ENCODE peak calls at places on chromosome 15, in four cellular contexts. One of them, this sample, is unnamed.

GRCh38 chr15:38202356-38202755 is 50.3 kb upstream of the SPRED1 start:
- DNase-seq in HFF-Myc: no peak
- DNase-seq in activated T-helper 1 cell treated with anti-CD3 and anti-CD28 coated beads, Interleukin-12 subunit alpha, Interleukin-12 subunit beta, Interleukin-2, Interleukin-4 antibody, amounts not matched to agents 30 ng/mL and 10 ng/mL and 1 ng/mL, durations not matched to agents 14 hours and 24 hours and 36 hours: no peak
- DNase-seq in left cardiac atrium: no peak
- DNase-seq in this sample: peak

GRCh38 chr15:88842156-88842555 is 38.9 kb downstream of the ACAN start:
- DNase-seq in left cardiac atrium: no peak
- DNase-seq in activated T-helper 1 cell treated with anti-CD3 and anti-CD28 coated beads, Interleukin-12 subunit alpha, Interleukin-12 subunit beta, Interleukin-2, Interleukin-4 antibody, amounts not matched to agents 30 ng/mL and 10 ng/mL and 1 ng/mL, durations not matched to agents 14 hours and 24 hours and 36 hours: no peak
- DNase-seq in HFF-Myc: no peak
- DNase-seq in this sample: no peak

GRCh38 chr15:89912145-89912673 is 543 bp downstream of the ARPIN start:
- DNase-seq in HFF-Myc: no peak
- DNase-seq in left cardiac atrium: peak
- DNase-seq in activated T-helper 1 cell treated with anti-CD3 and anti-CD28 coated beads, Interleukin-12 subunit alpha, Interleukin-12 subunit beta, Interleukin-2, Interleukin-4 antibody, amounts not matched to agents 30 ng/mL and 10 ng/mL and 1 ng/mL, durations not matched to agents 14 hours and 24 hours and 36 hours: no peak
- DNase-seq in this sample: peak

GRCh38 chr15:44706946-44707636 is 4.0 kb downstream of the PATL2 start:
- DNase-seq in HFF-Myc: no peak
- DNase-seq in left cardiac atrium: no peak
- DNase-seq in activated T-helper 1 cell treated with anti-CD3 and anti-CD28 coated beads, Interleukin-12 subunit alpha, Interleukin-12 subunit beta, Interleukin-2, Interleukin-4 antibody, amounts not matched to agents 30 ng/mL and 10 ng/mL and 1 ng/mL, durations not matched to agents 14 hours and 24 hours and 36 hours: no peak
- DNase-seq in this sample: no peak

GRCh38 chr15:26075770-26076169 is 212.6 kb upstream of the ATP10A start:
- DNase-seq in left cardiac atrium: no peak
- DNase-seq in activated T-helper 1 cell treated with anti-CD3 and anti-CD28 coated beads, Interleukin-12 subunit alpha, Interleukin-12 subunit beta, Interleukin-2, Interleukin-4 antibody, amounts not matched to agents 30 ng/mL and 10 ng/mL and 1 ng/mL, durations not matched to agents 14 hours and 24 hours and 36 hours: no peak
- DNase-seq in HFF-Myc: no peak
- DNase-seq in this sample: no peak

GRCh38 chr15:99429681-99430081 is 136.1 kb upstream of the MEF2A start:
- DNase-seq in activated T-helper 1 cell treated with anti-CD3 and anti-CD28 coated beads, Interleukin-12 subunit alpha, Interleukin-12 subunit beta, Interleukin-2, Interleukin-4 antibody, amounts not matched to agents 30 ng/mL and 10 ng/mL and 1 ng/mL, durations not matched to agents 14 hours and 24 hours and 36 hours: no peak
- DNase-seq in HFF-Myc: no peak
- DNase-seq in left cardiac atrium: peak
- DNase-seq in this sample: no peak

GRCh38 chr15:75695634-75696302 is 16.9 kb downstream of the CSPG4 start:
- DNase-seq in HFF-Myc: no peak
- DNase-seq in activated T-helper 1 cell treated with anti-CD3 and anti-CD28 coated beads, Interleukin-12 subunit alpha, Interleukin-12 subunit beta, Interleukin-2, Interleukin-4 antibody, amounts not matched to agents 30 ng/mL and 10 ng/mL and 1 ng/mL, durations not matched to agents 14 hours and 24 hours and 36 hours: no peak
- DNase-seq in left cardiac atrium: no peak
- DNase-seq in this sample: no peak

GRCh38 chr15:31459011-31459748 is 132.5 kb downstream of the KLF13 start:
- DNase-seq in left cardiac atrium: no peak
- DNase-seq in HFF-Myc: no peak
- DNase-seq in activated T-helper 1 cell treated with anti-CD3 and anti-CD28 coated beads, Interleukin-12 subunit alpha, Interleukin-12 subunit beta, Interleukin-2, Interleukin-4 antibody, amounts not matched to agents 30 ng/mL and 10 ng/mL and 1 ng/mL, durations not matched to agents 14 hours and 24 hours and 36 hours: peak
- DNase-seq in this sample: no peak

GRCh38 chr15:50066693-50067092 is 52.3 kb downstream of the ATP8B4 start:
- DNase-seq in HFF-Myc: no peak
- DNase-seq in left cardiac atrium: no peak
- DNase-seq in activated T-helper 1 cell treated with anti-CD3 and anti-CD28 coated beads, Interleukin-12 subunit alpha, Interleukin-12 subunit beta, Interleukin-2, Interleukin-4 antibody, amounts not matched to agents 30 ng/mL and 10 ng/mL and 1 ng/mL, durations not matched to agents 14 hours and 24 hours and 36 hours: no peak
- DNase-seq in this sample: no peak

GRCh38 chr15:31360158-31360561 is 33.5 kb downstream of the KLF13 start:
- DNase-seq in activated T-helper 1 cell treated with anti-CD3 and anti-CD28 coated beads, Interleukin-12 subunit alpha, Interleukin-12 subunit beta, Interleukin-2, Interleukin-4 antibody, amounts not matched to agents 30 ng/mL and 10 ng/mL and 1 ng/mL, durations not matched to agents 14 hours and 24 hours and 36 hours: no peak
- DNase-seq in left cardiac atrium: no peak
- DNase-seq in HFF-Myc: no peak
- DNase-seq in this sample: no peak

GRCh38 chr15:66907826-66908502 is 157.4 kb upstream of the SMAD3 start:
- DNase-seq in activated T-helper 1 cell treated with anti-CD3 and anti-CD28 coated beads, Interleukin-12 subunit alpha, Interleukin-12 subunit beta, Interleukin-2, Interleukin-4 antibody, amounts not matched to agents 30 ng/mL and 10 ng/mL and 1 ng/mL, durations not matched to agents 14 hours and 24 hours and 36 hours: no peak
- DNase-seq in left cardiac atrium: peak
- DNase-seq in HFF-Myc: no peak
- DNase-seq in this sample: peak

GRCh38 chr15:90588427-90588826 is 58.7 kb downstream of the CRTC3 start:
- DNase-seq in activated T-helper 1 cell treated with anti-CD3 and anti-CD28 coated beads, Interleukin-12 subunit alpha, Interleukin-12 subunit beta, Interleukin-2, Interleukin-4 antibody, amounts not matched to agents 30 ng/mL and 10 ng/mL and 1 ng/mL, durations not matched to agents 14 hours and 24 hours and 36 hours: no peak
- DNase-seq in left cardiac atrium: no peak
- DNase-seq in HFF-Myc: no peak
- DNase-seq in this sample: no peak

GRCh38 chr15:89201465-89202005 is 19.8 kb downstream of the RLBP1 start:
- DNase-seq in HFF-Myc: no peak
- DNase-seq in left cardiac atrium: no peak
- DNase-seq in activated T-helper 1 cell treated with anti-CD3 and anti-CD28 coated beads, Interleukin-12 subunit alpha, Interleukin-12 subunit beta, Interleukin-2, Interleukin-4 antibody, amounts not matched to agents 30 ng/mL and 10 ng/mL and 1 ng/mL, durations not matched to agents 14 hours and 24 hours and 36 hours: no peak
- DNase-seq in this sample: no peak

GRCh38 chr15:82952156-82953081 is at the start of gene HOMER2:
- DNase-seq in HFF-Myc: no peak
- DNase-seq in activated T-helper 1 cell treated with anti-CD3 and anti-CD28 coated beads, Interleukin-12 subunit alpha, Interleukin-12 subunit beta, Interleukin-2, Interleukin-4 antibody, amounts not matched to agents 30 ng/mL and 10 ng/mL and 1 ng/mL, durations not matched to agents 14 hours and 24 hours and 36 hours: no peak
- DNase-seq in left cardiac atrium: peak
- DNase-seq in this sample: no peak

GRCh38 chr15:89378699-89379422 is 44.2 kb upstream of the POLG start:
- DNase-seq in HFF-Myc: no peak
- DNase-seq in left cardiac atrium: no peak
- DNase-seq in activated T-helper 1 cell treated with anti-CD3 and anti-CD28 coated beads, Interleukin-12 subunit alpha, Interleukin-12 subunit beta, Interleukin-2, Interleukin-4 antibody, amounts not matched to agents 30 ng/mL and 10 ng/mL and 1 ng/mL, durations not matched to agents 14 hours and 24 hours and 36 hours: no peak
- DNase-seq in this sample: no peak

GRCh38 chr15:34109775-34110663 is 8.1 kb downstream of the PGBD4 start:
- DNase-seq in activated T-helper 1 cell treated with anti-CD3 and anti-CD28 coated beads, Interleukin-12 subunit alpha, Interleukin-12 subunit beta, Interleukin-2, Interleukin-4 antibody, amounts not matched to agents 30 ng/mL and 10 ng/mL and 1 ng/mL, durations not matched to agents 14 hours and 24 hours and 36 hours: no peak
- DNase-seq in left cardiac atrium: no peak
- DNase-seq in HFF-Myc: no peak
- DNase-seq in this sample: peak

GRCh38 chr15:57663262-57663661 is 43.3 kb upstream of the POLR2M start:
- DNase-seq in activated T-helper 1 cell treated with anti-CD3 and anti-CD28 coated beads, Interleukin-12 subunit alpha, Interleukin-12 subunit beta, Interleukin-2, Interleukin-4 antibody, amounts not matched to agents 30 ng/mL and 10 ng/mL and 1 ng/mL, durations not matched to agents 14 hours and 24 hours and 36 hours: no peak
- DNase-seq in HFF-Myc: no peak
- DNase-seq in left cardiac atrium: no peak
- DNase-seq in this sample: no peak

GRCh38 chr15:31361764-31362120 is 35.1 kb downstream of the KLF13 start:
- DNase-seq in activated T-helper 1 cell treated with anti-CD3 and anti-CD28 coated beads, Interleukin-12 subunit alpha, Interleukin-12 subunit beta, Interleukin-2, Interleukin-4 antibody, amounts not matched to agents 30 ng/mL and 10 ng/mL and 1 ng/mL, durations not matched to agents 14 hours and 24 hours and 36 hours: no peak
- DNase-seq in HFF-Myc: no peak
- DNase-seq in left cardiac atrium: no peak
- DNase-seq in this sample: no peak

GRCh38 chr15:78298983-78299301 is 467 bp downstream of the SKIC8 start:
- DNase-seq in HFF-Myc: no peak
- DNase-seq in left cardiac atrium: no peak
- DNase-seq in activated T-helper 1 cell treated with anti-CD3 and anti-CD28 coated beads, Interleukin-12 subunit alpha, Interleukin-12 subunit beta, Interleukin-2, Interleukin-4 antibody, amounts not matched to agents 30 ng/mL and 10 ng/mL and 1 ng/mL, durations not matched to agents 14 hours and 24 hours and 36 hours: no peak
- DNase-seq in this sample: peak

GRCh38 chr15:90762109-90762508 is 45.0 kb downstream of the BLM start:
- DNase-seq in left cardiac atrium: peak
- DNase-seq in activated T-helper 1 cell treated with anti-CD3 and anti-CD28 coated beads, Interleukin-12 subunit alpha, Interleukin-12 subunit beta, Interleukin-2, Interleukin-4 antibody, amounts not matched to agents 30 ng/mL and 10 ng/mL and 1 ng/mL, durations not matched to agents 14 hours and 24 hours and 36 hours: no peak
- DNase-seq in HFF-Myc: no peak
- DNase-seq in this sample: peak

GRCh38 chr15:31280037-31280830 is 46.4 kb upstream of the KLF13 start:
- DNase-seq in left cardiac atrium: no peak
- DNase-seq in HFF-Myc: no peak
- DNase-seq in activated T-helper 1 cell treated with anti-CD3 and anti-CD28 coated beads, Interleukin-12 subunit alpha, Interleukin-12 subunit beta, Interleukin-2, Interleukin-4 antibody, amounts not matched to agents 30 ng/mL and 10 ng/mL and 1 ng/mL, durations not matched to agents 14 hours and 24 hours and 36 hours: no peak
- DNase-seq in this sample: no peak

GRCh38 chr15:30877070-30877469 is 26.6 kb upstream of the FAN1 start:
- DNase-seq in left cardiac atrium: no peak
- DNase-seq in HFF-Myc: no peak
- DNase-seq in activated T-helper 1 cell treated with anti-CD3 and anti-CD28 coated beads, Interleukin-12 subunit alpha, Interleukin-12 subunit beta, Interleukin-2, Interleukin-4 antibody, amounts not matched to agents 30 ng/mL and 10 ng/mL and 1 ng/mL, durations not matched to agents 14 hours and 24 hours and 36 hours: no peak
- DNase-seq in this sample: no peak

GRCh38 chr15:38187646-38188313 is 64.9 kb upstream of the SPRED1 start:
- DNase-seq in activated T-helper 1 cell treated with anti-CD3 and anti-CD28 coated beads, Interleukin-12 subunit alpha, Interleukin-12 subunit beta, Interleukin-2, Interleukin-4 antibody, amounts not matched to agents 30 ng/mL and 10 ng/mL and 1 ng/mL, durations not matched to agents 14 hours and 24 hours and 36 hours: no peak
- DNase-seq in left cardiac atrium: no peak
- DNase-seq in HFF-Myc: no peak
- DNase-seq in this sample: no peak

GRCh38 chr15:101558217-101558941 is 68.9 kb upstream of the PCSK6 start:
- DNase-seq in left cardiac atrium: no peak
- DNase-seq in HFF-Myc: no peak
- DNase-seq in activated T-helper 1 cell treated with anti-CD3 and anti-CD28 coated beads, Interleukin-12 subunit alpha, Interleukin-12 subunit beta, Interleukin-2, Interleukin-4 antibody, amounts not matched to agents 30 ng/mL and 10 ng/mL and 1 ng/mL, durations not matched to agents 14 hours and 24 hours and 36 hours: no peak
- DNase-seq in this sample: no peak

GRCh38 chr15:92623435-92623834 is 32.1 kb downstream of the FAM174B start:
- DNase-seq in HFF-Myc: no peak
- DNase-seq in left cardiac atrium: no peak
- DNase-seq in activated T-helper 1 cell treated with anti-CD3 and anti-CD28 coated beads, Interleukin-12 subunit alpha, Interleukin-12 subunit beta, Interleukin-2, Interleukin-4 antibody, amounts not matched to agents 30 ng/mL and 10 ng/mL and 1 ng/mL, durations not matched to agents 14 hours and 24 hours and 36 hours: no peak
- DNase-seq in this sample: no peak

GRCh38 chr15:73983211-73983727 is 8.8 kb downstream of the STOML1 start:
- DNase-seq in HFF-Myc: peak
- DNase-seq in activated T-helper 1 cell treated with anti-CD3 and anti-CD28 coated beads, Interleukin-12 subunit alpha, Interleukin-12 subunit beta, Interleukin-2, Interleukin-4 antibody, amounts not matched to agents 30 ng/mL and 10 ng/mL and 1 ng/mL, durations not matched to agents 14 hours and 24 hours and 36 hours: no peak
- DNase-seq in left cardiac atrium: peak
- DNase-seq in this sample: peak

GRCh38 chr15:81293728-81294500 is 30.0 kb downstream of the STARD5 start:
- DNase-seq in HFF-Myc: no peak
- DNase-seq in left cardiac atrium: no peak
- DNase-seq in activated T-helper 1 cell treated with anti-CD3 and anti-CD28 coated beads, Interleukin-12 subunit alpha, Interleukin-12 subunit beta, Interleukin-2, Interleukin-4 antibody, amounts not matched to agents 30 ng/mL and 10 ng/mL and 1 ng/mL, durations not matched to agents 14 hours and 24 hours and 36 hours: peak
- DNase-seq in this sample: no peak

GRCh38 chr15:77580991-77581682 is 51.6 kb downstream of the LINGO1 start:
- DNase-seq in activated T-helper 1 cell treated with anti-CD3 and anti-CD28 coated beads, Interleukin-12 subunit alpha, Interleukin-12 subunit beta, Interleukin-2, Interleukin-4 antibody, amounts not matched to agents 30 ng/mL and 10 ng/mL and 1 ng/mL, durations not matched to agents 14 hours and 24 hours and 36 hours: no peak
- DNase-seq in left cardiac atrium: peak
- DNase-seq in HFF-Myc: no peak
- DNase-seq in this sample: no peak

GRCh38 chr15:69095280-69095679 is 65.2 kb upstream of the GLCE start:
- DNase-seq in activated T-helper 1 cell treated with anti-CD3 and anti-CD28 coated beads, Interleukin-12 subunit alpha, Interleukin-12 subunit beta, Interleukin-2, Interleukin-4 antibody, amounts not matched to agents 30 ng/mL and 10 ng/mL and 1 ng/mL, durations not matched to agents 14 hours and 24 hours and 36 hours: no peak
- DNase-seq in HFF-Myc: no peak
- DNase-seq in left cardiac atrium: no peak
- DNase-seq in this sample: no peak

GRCh38 chr15:90869601-90870353 is 1.4 kb downstream of the FURIN start:
- DNase-seq in HFF-Myc: peak
- DNase-seq in left cardiac atrium: peak
- DNase-seq in activated T-helper 1 cell treated with anti-CD3 and anti-CD28 coated beads, Interleukin-12 subunit alpha, Interleukin-12 subunit beta, Interleukin-2, Interleukin-4 antibody, amounts not matched to agents 30 ng/mL and 10 ng/mL and 1 ng/mL, durations not matched to agents 14 hours and 24 hours and 36 hours: peak
- DNase-seq in this sample: peak

This sample was measured in fibroblast of the aortic adventitia.